ENCODE peak calls at places on chromosomes 3 and 15, in five cellular contexts. One of them, this sample, is unnamed.

GRCh38 chr3:12758025-12758830 is 831 bp downstream of the TMEM40 start:
- DNase-seq in naive B cell: no peak
- DNase-seq in smooth muscle cell of the brain vasculature: peak; percentile 72
- DNase-seq in fibroblast of gingiva: peak; percentile 63
- DNase-seq in pancreas: no peak
- DNase-seq in this sample: no peak

GRCh38 chr3:194489736-194490612 is 3.2 kb upstream of the ATP13A3 start:
- DNase-seq in naive B cell: peak; percentile 50
- DNase-seq in smooth muscle cell of the brain vasculature: no peak
- DNase-seq in fibroblast of gingiva: no peak
- DNase-seq in pancreas: no peak
- DNase-seq in this sample: no peak

GRCh38 chr3:193039058-193039457 is 121.4 kb upstream of the MB21D2 start:
- DNase-seq in naive B cell: no peak
- DNase-seq in smooth muscle cell of the brain vasculature: no peak
- DNase-seq in fibroblast of gingiva: no peak
- DNase-seq in pancreas: no peak
- DNase-seq in this sample: no peak

GRCh38 chr15:44087578-44088190 is 107.4 kb downstream of the FRMD5 start:
- DNase-seq in naive B cell: no peak
- DNase-seq in smooth muscle cell of the brain vasculature: no peak
- DNase-seq in fibroblast of gingiva: peak; percentile 60
- DNase-seq in pancreas: no peak
- DNase-seq in this sample: no peak

GRCh38 chr15:85849946-85850345 is 55.2 kb upstream of the KLHL25 start:
- DNase-seq in naive B cell: no peak
- DNase-seq in smooth muscle cell of the brain vasculature: no peak
- DNase-seq in fibroblast of gingiva: no peak
- DNase-seq in pancreas: no peak
- DNase-seq in this sample: no peak

GRCh38 chr3:158847466-158847849 is 45.6 kb downstream of the MFSD1 start:
- DNase-seq in naive B cell: no peak
- DNase-seq in smooth muscle cell of the brain vasculature: no peak
- DNase-seq in fibroblast of gingiva: no peak
- DNase-seq in pancreas: no peak
- DNase-seq in this sample: no peak

GRCh38 chr15:66489179-66489791 is 8.3 kb downstream of the SNAPC5 start:
- DNase-seq in naive B cell: no peak
- DNase-seq in smooth muscle cell of the brain vasculature: no peak
- DNase-seq in fibroblast of gingiva: peak; percentile 6
- DNase-seq in pancreas: no peak
- DNase-seq in this sample: no peak

GRCh38 chr3:131217296-131217741 is 164.3 kb upstream of the NUDT16 start:
- DNase-seq in naive B cell: no peak
- DNase-seq in smooth muscle cell of the brain vasculature: peak; percentile 26
- DNase-seq in fibroblast of gingiva: peak; percentile 7
- DNase-seq in pancreas: no peak
- DNase-seq in this sample: no peak

GRCh38 chr15:35450492-35450891 is 95.5 kb downstream of the DPH6 start:
- DNase-seq in naive B cell: no peak
- DNase-seq in smooth muscle cell of the brain vasculature: no peak
- DNase-seq in fibroblast of gingiva: peak; percentile 71
- DNase-seq in pancreas: no peak
- DNase-seq in this sample: no peak

GRCh38 chr15:80850941-80851451 is 71.8 kb downstream of the CEMIP start:
- DNase-seq in naive B cell: no peak
- DNase-seq in smooth muscle cell of the brain vasculature: no peak
- DNase-seq in fibroblast of gingiva: no peak
- DNase-seq in pancreas: no peak
- DNase-seq in this sample: no peak

GRCh38 chr3:130433306-130433705 is 83.7 kb upstream of the COL6A6 start:
- DNase-seq in naive B cell: no peak
- DNase-seq in smooth muscle cell of the brain vasculature: no peak
- DNase-seq in fibroblast of gingiva: no peak
- DNase-seq in pancreas: no peak
- DNase-seq in this sample: no peak

GRCh38 chr15:39934415-39935044 is 615 bp downstream of the EIF2AK4 start:
- DNase-seq in naive B cell: no peak
- DNase-seq in smooth muscle cell of the brain vasculature: no peak
- DNase-seq in fibroblast of gingiva: no peak
- DNase-seq in pancreas: no peak
- DNase-seq in this sample: no peak

GRCh38 chr15:99445272-99445850 is 120.4 kb upstream of the MEF2A start:
- DNase-seq in naive B cell: no peak
- DNase-seq in smooth muscle cell of the brain vasculature: no peak
- DNase-seq in fibroblast of gingiva: no peak
- DNase-seq in pancreas: no peak
- DNase-seq in this sample: no peak

GRCh38 chr3:192514754-192515660 is 212.3 kb downstream of the FGF12 start:
- DNase-seq in naive B cell: peak; percentile 1
- DNase-seq in smooth muscle cell of the brain vasculature: no peak
- DNase-seq in fibroblast of gingiva: no peak
- DNase-seq in pancreas: peak; percentile 90
- DNase-seq in this sample: no peak

GRCh38 chr3:30658328-30659052 is 52.1 kb downstream of the TGFBR2 start:
- DNase-seq in naive B cell: peak; percentile 69
- DNase-seq in smooth muscle cell of the brain vasculature: no peak
- DNase-seq in fibroblast of gingiva: peak; percentile 68
- DNase-seq in pancreas: no peak
- DNase-seq in this sample: no peak

GRCh38 chr15:33915571-33916407 is 52.5 kb upstream of the CHRM5 start:
- DNase-seq in naive B cell: no peak
- DNase-seq in smooth muscle cell of the brain vasculature: no peak
- DNase-seq in fibroblast of gingiva: no peak
- DNase-seq in pancreas: no peak
- DNase-seq in this sample: no peak

GRCh38 chr15:77775373-77775772 is 142.7 kb upstream of the LINGO1 start:
- DNase-seq in naive B cell: no peak
- DNase-seq in smooth muscle cell of the brain vasculature: no peak
- DNase-seq in fibroblast of gingiva: no peak
- DNase-seq in pancreas: no peak
- DNase-seq in this sample: no peak

GRCh38 chr3:149343951-149344350 is 10.5 kb upstream of the TM4SF18 start:
- DNase-seq in naive B cell: no peak
- DNase-seq in smooth muscle cell of the brain vasculature: no peak
- DNase-seq in fibroblast of gingiva: no peak
- DNase-seq in pancreas: no peak
- DNase-seq in this sample: no peak

GRCh38 chr3:184380210-184380626 is 364 bp downstream of the CHRD start:
- DNase-seq in naive B cell: no peak
- DNase-seq in smooth muscle cell of the brain vasculature: no peak
- DNase-seq in fibroblast of gingiva: peak; percentile 33
- DNase-seq in pancreas: peak; percentile 82
- DNase-seq in this sample: no peak

GRCh38 chr3:23232016-23232415 is 28.9 kb downstream of the UBE2E2 start:
- DNase-seq in naive B cell: no peak
- DNase-seq in smooth muscle cell of the brain vasculature: no peak
- DNase-seq in fibroblast of gingiva: peak; percentile 35
- DNase-seq in pancreas: no peak
- DNase-seq in this sample: no peak

GRCh38 chr3:168820748-168821445 is 725.2 kb upstream of the GOLIM4 start:
- DNase-seq in naive B cell: no peak
- DNase-seq in smooth muscle cell of the brain vasculature: no peak
- DNase-seq in fibroblast of gingiva: no peak
- DNase-seq in pancreas: peak; percentile 10
- DNase-seq in this sample: no peak

GRCh38 chr3:28243424-28244106 is 2.1 kb downstream of the CMC1 start:
- DNase-seq in naive B cell: no peak
- DNase-seq in smooth muscle cell of the brain vasculature: no peak
- DNase-seq in fibroblast of gingiva: no peak
- DNase-seq in pancreas: no peak
- DNase-seq in this sample: no peak

GRCh38 chr15:82880704-82881103 is 71.3 kb downstream of the WHAMM start:
- DNase-seq in naive B cell: no peak
- DNase-seq in smooth muscle cell of the brain vasculature: no peak
- DNase-seq in fibroblast of gingiva: no peak
- DNase-seq in pancreas: no peak
- DNase-seq in this sample: no peak

GRCh38 chr15:63284379-63284778 is 7.0 kb downstream of the APH1B start:
- DNase-seq in naive B cell: no peak
- DNase-seq in smooth muscle cell of the brain vasculature: no peak
- DNase-seq in fibroblast of gingiva: no peak
- DNase-seq in pancreas: no peak
- DNase-seq in this sample: no peak

GRCh38 chr15:101118615-101119014 is 133.2 kb downstream of the CHSY1 start:
- DNase-seq in naive B cell: no peak
- DNase-seq in smooth muscle cell of the brain vasculature: no peak
- DNase-seq in fibroblast of gingiva: no peak
- DNase-seq in pancreas: no peak
- DNase-seq in this sample: no peak

GRCh38 chr3:26114851-26115250 is 325.0 kb downstream of the OXSM start:
- DNase-seq in naive B cell: no peak
- DNase-seq in smooth muscle cell of the brain vasculature: no peak
- DNase-seq in fibroblast of gingiva: no peak
- DNase-seq in pancreas: no peak
- DNase-seq in this sample: no peak

GRCh38 chr3:158273646-158274045 is 163.8 kb downstream of the RSRC1 start:
- DNase-seq in naive B cell: no peak
- DNase-seq in smooth muscle cell of the brain vasculature: no peak
- DNase-seq in fibroblast of gingiva: no peak
- DNase-seq in pancreas: no peak
- DNase-seq in this sample: no peak

GRCh38 chr15:90315276-90315982 is 36.7 kb upstream of the ZNF774 start:
- DNase-seq in naive B cell: no peak
- DNase-seq in smooth muscle cell of the brain vasculature: no peak
- DNase-seq in fibroblast of gingiva: peak; percentile 58
- DNase-seq in pancreas: peak; percentile 88
- DNase-seq in this sample: no peak

GRCh38 chr15:82871577-82872484 is 62.4 kb downstream of the WHAMM start:
- DNase-seq in naive B cell: no peak
- DNase-seq in smooth muscle cell of the brain vasculature: no peak
- DNase-seq in fibroblast of gingiva: no peak
- DNase-seq in pancreas: no peak
- DNase-seq in this sample: no peak

GRCh38 chr3:168047190-168047795 is 48.4 kb downstream of the GOLIM4 start:
- DNase-seq in naive B cell: peak; percentile 51
- DNase-seq in smooth muscle cell of the brain vasculature: peak; percentile 57
- DNase-seq in fibroblast of gingiva: peak; percentile 78
- DNase-seq in pancreas: no peak
- DNase-seq in this sample: peak; percentile 25

GRCh38 chr3:49940667-49941249 is 808 bp downstream of the RBM6 start:
- DNase-seq in naive B cell: no peak
- DNase-seq in smooth muscle cell of the brain vasculature: no peak
- DNase-seq in fibroblast of gingiva: no peak
- DNase-seq in pancreas: no peak
- DNase-seq in this sample: no peak

GRCh38 chr3:73212683-73213082 is 151.2 kb downstream of the EBLN2 start:
- DNase-seq in naive B cell: no peak
- DNase-seq in smooth muscle cell of the brain vasculature: no peak
- DNase-seq in fibroblast of gingiva: no peak
- DNase-seq in pancreas: no peak
- DNase-seq in this sample: no peak

GRCh38 chr3:138625707-138626365 is 17.3 kb downstream of the FAIM start:
- DNase-seq in naive B cell: no peak
- DNase-seq in smooth muscle cell of the brain vasculature: no peak
- DNase-seq in fibroblast of gingiva: no peak
- DNase-seq in pancreas: no peak
- DNase-seq in this sample: no peak

GRCh38 chr3:129648331-129648730 is 41.9 kb upstream of the PLXND1 start:
- DNase-seq in naive B cell: no peak
- DNase-seq in smooth muscle cell of the brain vasculature: no peak
- DNase-seq in fibroblast of gingiva: no peak
- DNase-seq in pancreas: no peak
- DNase-seq in this sample: no peak